ENCODE peak calls at places on chromosomes 11 and 22, in nine cellular contexts. Q is amniotic epithelial cell; M is mesendoderm; Z is stimulated activated CD8-positive, alpha-beta memory T cell treated with anti-CD3 and anti-CD28 coated beads, Interleukin-15, amount 100 ng/mL, for 1 hour; P is SK-N-SH; G is AG09309; U is CD8-positive, alpha-beta memory T cell; R is NCI-H510A treated with DMSO at 0.1 percent for 48 hours; F is psoas muscle. T is an unnamed sample.

GRCh38 chr22:49983148-49984042 is 22.8 kb downstream of the PIM3 start:
- DNase-seq in Z (no peak), R (no peak), Q (no peak), M (peak; percentile 47), U (no peak), P (peak; percentile 69), G (no peak), F (peak; percentile 61), T (peak; percentile 71)

GRCh38 chr11:47592276-47592675 is 1.9 kb downstream of the C1QTNF4 start:
- DNase-seq in F (no peak), M (no peak), P (no peak), U (no peak), R (no peak), Z (no peak), G (no peak), Q (no peak), T (peak; percentile 78)

GRCh38 chr11:22828373-22828772 is 1.2 kb downstream of the SVIP start:
- DNase-seq in G (no peak), P (peak; percentile 15), M (no peak), F (no peak), Q (no peak), Z (no peak), U (no peak), R (no peak), T (no peak)

GRCh38 chr22:27349456-27349855 is 452.1 kb downstream of the MN1 start:
- DNase-seq in G (no peak), Z (no peak), M (no peak), P (no peak), F (no peak), Q (peak; percentile 64), R (no peak), U (no peak), T (no peak)

GRCh38 chr11:69910519-69911309 is 91.5 kb upstream of the FGF3 start:
- DNase-seq in U (peak; percentile 36), P (no peak), Z (no peak), M (no peak), Q (no peak), R (no peak), G (no peak), F (peak; percentile 37), T (peak; percentile 84)

GRCh38 chr22:46593996-46594946 is 25.9 kb upstream of the GRAMD4 start:
- DNase-seq in Z (no peak), Q (no peak), U (no peak), M (no peak), R (no peak), F (no peak), G (no peak), P (no peak), T (no peak)

GRCh38 chr11:57463596-57464342 is 3.4 kb downstream of the RTN4RL2 start:
- DNase-seq in F (no peak), Q (no peak), R (no peak), P (no peak), Z (no peak), U (no peak), M (peak; percentile 13), G (no peak), T (peak; percentile 89)

GRCh38 chr11:130827697-130828377 is 88.4 kb downstream of the SNX19 start:
- DNase-seq in F (peak; percentile 80), P (peak; percentile 53), Z (no peak), G (no peak), M (peak; percentile 96), Q (peak; percentile 73), U (no peak), R (no peak), T (peak; percentile 95)

GRCh38 chr11:94740975-94741707 is 27.0 kb upstream of the AMOTL1 start:
- DNase-seq in R (peak; percentile 55), G (peak; percentile 28), F (peak; percentile 70), Z (no peak), Q (peak; percentile 58), U (no peak), P (peak; percentile 82), M (peak; percentile 94), T (peak; percentile 96)

T was measured in osteoblast.